ENCODE peak calls at places on chromosomes 13 and 19, in nine cellular contexts. One of them, this sample, is unnamed. For H3K4me1, the result is how much of the 10 kb centered on the place peaks cover.

GRCh38 chr19:1012334-1012733 is 8.6 kb downstream of the TMEM259 start:
- DNase-seq in fibroblast of lung: no peak
- DNase-seq in body of pancreas: no peak
- DNase-seq in right cardiac atrium: no peak
- DNase-seq in spleen: no peak
- DNase-seq in iPS DF 6.9: no peak
- DNase-seq in OCI-LY7: no peak
- DNase-seq in hepatocyte: no peak
- DNase-seq in lung: no peak
- DNase-seq in this sample: no peak

GRCh38 chr19:10270180-10270615 is 722 bp upstream of the ICAM1 start:
- DNase-seq in fibroblast of lung: no peak
- DNase-seq in body of pancreas: peak
- DNase-seq in right cardiac atrium: peak
- DNase-seq in spleen: peak
- DNase-seq in iPS DF 6.9: no peak
- DNase-seq in OCI-LY7: no peak
- DNase-seq in hepatocyte: no peak
- DNase-seq in lung: peak
- DNase-seq in this sample: no peak

GRCh38 chr13:96112936-96113335 is 23.0 kb downstream of the HS6ST3 start:
- DNase-seq in fibroblast of lung: no peak
- DNase-seq in body of pancreas: no peak
- DNase-seq in right cardiac atrium: no peak
- DNase-seq in spleen: no peak
- DNase-seq in iPS DF 6.9: no peak
- DNase-seq in OCI-LY7: no peak
- DNase-seq in hepatocyte: no peak
- DNase-seq in lung: no peak
- DNase-seq in this sample: no peak

GRCh38 chr19:5718579-5719273 is 1.2 kb downstream of the LONP1 start:
- DNase-seq in fibroblast of lung: peak
- DNase-seq in body of pancreas: peak
- DNase-seq in right cardiac atrium: no peak
- DNase-seq in spleen: no peak
- DNase-seq in iPS DF 6.9: no peak
- DNase-seq in OCI-LY7: peak
- DNase-seq in hepatocyte: peak
- DNase-seq in lung: no peak
- DNase-seq in this sample: peak

GRCh38 chr13:104678161-104678560 is 1611.9 kb upstream of the SLC10A2 start:
- DNase-seq in fibroblast of lung: no peak
- DNase-seq in body of pancreas: no peak
- DNase-seq in right cardiac atrium: no peak
- DNase-seq in spleen: no peak
- DNase-seq in iPS DF 6.9: no peak
- DNase-seq in OCI-LY7: no peak
- DNase-seq in hepatocyte: no peak
- DNase-seq in lung: no peak
- DNase-seq in this sample: no peak

GRCh38 chr19:44803442-44804428 is 5.2 kb upstream of the BCAM start:
- DNase-seq in fibroblast of lung: no peak
- DNase-seq in body of pancreas: no peak
- DNase-seq in right cardiac atrium: no peak
- DNase-seq in spleen: no peak
- DNase-seq in iPS DF 6.9: no peak
- DNase-seq in OCI-LY7: no peak
- DNase-seq in hepatocyte: peak
- DNase-seq in lung: no peak
- DNase-seq in this sample: no peak

GRCh38 chr13:96075953-96076543 is 13.9 kb upstream of the HS6ST3 start:
- DNase-seq in fibroblast of lung: peak
- DNase-seq in body of pancreas: no peak
- DNase-seq in right cardiac atrium: no peak
- DNase-seq in spleen: no peak
- DNase-seq in iPS DF 6.9: no peak
- DNase-seq in OCI-LY7: peak
- DNase-seq in hepatocyte: peak
- DNase-seq in lung: no peak
- DNase-seq in this sample: peak

GRCh38 chr19:29724102-29724641 is 9.1 kb upstream of the C19orf12 start:
- DNase-seq in fibroblast of lung: peak
- DNase-seq in body of pancreas: no peak
- DNase-seq in right cardiac atrium: no peak
- DNase-seq in spleen: no peak
- DNase-seq in iPS DF 6.9: no peak
- DNase-seq in OCI-LY7: no peak
- DNase-seq in hepatocyte: peak
- DNase-seq in lung: no peak
- DNase-seq in this sample: peak

GRCh38 chr13:73040968-73041580 is 17.7 kb upstream of the KLF5 start:
- DNase-seq in fibroblast of lung: no peak
- DNase-seq in body of pancreas: no peak
- DNase-seq in right cardiac atrium: no peak
- DNase-seq in spleen: no peak
- DNase-seq in iPS DF 6.9: no peak
- DNase-seq in OCI-LY7: no peak
- DNase-seq in hepatocyte: peak
- DNase-seq in lung: no peak
- DNase-seq in this sample: no peak

GRCh38 chr19:28701491-28701890 is 511.5 kb downstream of the UQCRFS1 start:
- DNase-seq in fibroblast of lung: peak
- DNase-seq in body of pancreas: no peak
- DNase-seq in right cardiac atrium: no peak
- DNase-seq in spleen: no peak
- DNase-seq in iPS DF 6.9: no peak
- DNase-seq in OCI-LY7: no peak
- DNase-seq in hepatocyte: no peak
- DNase-seq in lung: no peak
- DNase-seq in this sample: peak

GRCh38 chr13:41588899-41589298 is 131.5 kb downstream of the RGCC start:
- DNase-seq in fibroblast of lung: peak
- DNase-seq in body of pancreas: no peak
- DNase-seq in right cardiac atrium: no peak
- DNase-seq in spleen: no peak
- DNase-seq in iPS DF 6.9: no peak
- DNase-seq in OCI-LY7: no peak
- DNase-seq in hepatocyte: no peak
- DNase-seq in lung: no peak
- DNase-seq in this sample: peak

GRCh38 chr13:72453161-72453560 is 274.3 kb downstream of the MZT1 start:
- DNase-seq in fibroblast of lung: no peak
- DNase-seq in body of pancreas: no peak
- DNase-seq in right cardiac atrium: no peak
- DNase-seq in spleen: no peak
- DNase-seq in iPS DF 6.9: no peak
- DNase-seq in OCI-LY7: no peak
- DNase-seq in hepatocyte: no peak
- DNase-seq in lung: no peak
- DNase-seq in this sample: no peak

GRCh38 chr19:43620061-43621001 is 902 bp upstream of the ZNF428 start:
- DNase-seq in fibroblast of lung: no peak
- DNase-seq in body of pancreas: no peak
- DNase-seq in right cardiac atrium: no peak
- DNase-seq in spleen: no peak
- DNase-seq in iPS DF 6.9: no peak
- DNase-seq in OCI-LY7: no peak
- DNase-seq in hepatocyte: no peak
- DNase-seq in lung: no peak
- DNase-seq in this sample: no peak

GRCh38 chr13:107322228-107322627 is 754.3 kb upstream of the ARGLU1 start:
- DNase-seq in fibroblast of lung: no peak
- DNase-seq in body of pancreas: no peak
- DNase-seq in right cardiac atrium: no peak
- DNase-seq in spleen: no peak
- DNase-seq in iPS DF 6.9: no peak
- DNase-seq in OCI-LY7: no peak
- DNase-seq in hepatocyte: no peak
- DNase-seq in lung: no peak
- DNase-seq in this sample: no peak

GRCh38 chr19:23800868-23801267 is 42.2 kb upstream of the ZNF681 start:
- DNase-seq in fibroblast of lung: no peak
- DNase-seq in body of pancreas: no peak
- DNase-seq in right cardiac atrium: no peak
- DNase-seq in spleen: no peak
- DNase-seq in iPS DF 6.9: no peak
- DNase-seq in OCI-LY7: peak
- DNase-seq in hepatocyte: no peak
- DNase-seq in lung: no peak
- DNase-seq in this sample: no peak

GRCh38 chr13:105107781-105108180 is 1427.7 kb downstream of the EFNB2 start:
- DNase-seq in fibroblast of lung: no peak
- DNase-seq in body of pancreas: no peak
- DNase-seq in right cardiac atrium: no peak
- DNase-seq in spleen: no peak
- DNase-seq in iPS DF 6.9: no peak
- DNase-seq in OCI-LY7: no peak
- DNase-seq in hepatocyte: no peak
- DNase-seq in lung: no peak
- DNase-seq in this sample: no peak

GRCh38 chr13:99464441-99464949 is 36.8 kb upstream of the TM9SF2 start:
- DNase-seq in fibroblast of lung: peak
- DNase-seq in body of pancreas: no peak
- DNase-seq in right cardiac atrium: no peak
- DNase-seq in spleen: no peak
- DNase-seq in iPS DF 6.9: no peak
- DNase-seq in OCI-LY7: no peak
- DNase-seq in hepatocyte: peak
- DNase-seq in lung: no peak
- DNase-seq in this sample: peak
- H3K4me3 ChIP-seq in fibroblast of lung: no peak
- H3K4me3 ChIP-seq in body of pancreas: no peak
- H3K4me3 ChIP-seq in right cardiac atrium: no peak
- H3K4me3 ChIP-seq in spleen: no peak
- H3K4me3 ChIP-seq in iPS DF 6.9: no peak
- H3K4me3 ChIP-seq in OCI-LY7: no peak
- H3K4me3 ChIP-seq in hepatocyte: no peak
- H3K4me3 ChIP-seq in lung: no peak
- H3K4me3 ChIP-seq in this sample: no peak

GRCh38 chr19:40604647-40605200 is 3.6 kb downstream of the LTBP4 start:
- DNase-seq in fibroblast of lung: no peak
- DNase-seq in body of pancreas: peak
- DNase-seq in right cardiac atrium: no peak
- DNase-seq in spleen: no peak
- DNase-seq in iPS DF 6.9: no peak
- DNase-seq in OCI-LY7: peak
- DNase-seq in hepatocyte: peak
- DNase-seq in lung: no peak
- DNase-seq in this sample: no peak
- H3K4me1 ChIP-seq in fibroblast of lung: under half
- H3K4me1 ChIP-seq in body of pancreas: half or more
- H3K4me1 ChIP-seq in right cardiac atrium: under half
- H3K4me1 ChIP-seq in spleen: half or more
- H3K4me1 ChIP-seq in iPS DF 6.9: under half
- H3K4me1 ChIP-seq in OCI-LY7: half or more
- H3K4me1 ChIP-seq in hepatocyte: half or more
- H3K4me1 ChIP-seq in lung: under half
- H3K4me1 ChIP-seq in this sample: under half

DNA sequence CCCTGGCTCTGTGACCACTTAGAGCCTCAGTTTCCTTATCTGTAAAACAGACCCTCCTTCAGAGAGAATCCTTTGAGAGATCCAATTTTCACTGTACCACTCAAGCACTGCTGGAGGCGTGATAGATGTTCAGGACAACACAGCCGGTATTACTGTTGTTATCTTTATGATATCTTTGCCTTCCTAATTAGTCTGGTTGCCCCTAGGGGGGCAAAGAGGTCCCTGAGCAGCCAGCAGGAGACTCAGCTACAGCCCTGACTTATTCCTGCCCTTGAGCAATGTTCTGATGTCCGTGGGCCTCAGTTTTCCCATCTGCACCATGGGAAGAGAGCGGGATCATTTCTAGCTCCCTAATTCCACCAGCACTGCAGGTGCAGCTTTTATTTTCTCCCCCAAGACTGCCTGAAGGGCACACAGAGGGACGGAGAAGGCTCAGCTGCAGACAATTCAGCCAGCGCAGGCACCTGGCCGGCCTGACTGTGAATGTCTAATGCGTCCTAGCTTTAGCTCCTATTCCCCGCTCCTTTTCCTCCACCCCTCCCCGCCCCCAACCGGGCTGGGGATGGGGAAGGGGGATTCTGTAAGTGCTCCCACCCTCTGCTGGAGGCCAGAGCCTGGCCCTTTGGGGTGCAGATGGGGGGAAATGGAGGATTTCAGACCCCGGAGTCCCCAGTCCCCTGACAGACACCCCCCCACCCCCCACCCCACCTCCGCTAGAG is 16.3 kb downstream of the TLE5 start:
- DNase-seq in fibroblast of lung: no peak
- DNase-seq in body of pancreas: no peak
- DNase-seq in right cardiac atrium: no peak
- DNase-seq in spleen: no peak
- DNase-seq in iPS DF 6.9: no peak
- DNase-seq in OCI-LY7: no peak
- DNase-seq in hepatocyte: no peak
- DNase-seq in lung: no peak
- DNase-seq in this sample: no peak
- H3K4me3 ChIP-seq in fibroblast of lung: no peak
- H3K4me3 ChIP-seq in body of pancreas: no peak
- H3K4me3 ChIP-seq in right cardiac atrium: no peak
- H3K4me3 ChIP-seq in spleen: no peak
- H3K4me3 ChIP-seq in iPS DF 6.9: no peak
- H3K4me3 ChIP-seq in OCI-LY7: no peak
- H3K4me3 ChIP-seq in hepatocyte: no peak
- H3K4me3 ChIP-seq in lung: no peak
- H3K4me3 ChIP-seq in this sample: no peak

GRCh38 chr13:114314074-114314912 is at the start of gene CHAMP1:
- DNase-seq in fibroblast of lung: peak
- DNase-seq in body of pancreas: peak
- DNase-seq in right cardiac atrium: peak
- DNase-seq in spleen: peak
- DNase-seq in iPS DF 6.9: peak
- DNase-seq in OCI-LY7: peak
- DNase-seq in hepatocyte: peak
- DNase-seq in lung: peak
- DNase-seq in this sample: peak

GRCh38 chr13:114318624-114319023 is 4.3 kb downstream of the CHAMP1 start:
- DNase-seq in fibroblast of lung: no peak
- DNase-seq in body of pancreas: no peak
- DNase-seq in right cardiac atrium: no peak
- DNase-seq in spleen: no peak
- DNase-seq in iPS DF 6.9: no peak
- DNase-seq in OCI-LY7: no peak
- DNase-seq in hepatocyte: no peak
- DNase-seq in lung: no peak
- DNase-seq in this sample: peak

GRCh38 chr13:114313061-114313860 is 1.0 kb upstream of the CHAMP1 start:
- DNase-seq in fibroblast of lung: no peak
- DNase-seq in body of pancreas: no peak
- DNase-seq in right cardiac atrium: no peak
- DNase-seq in spleen: peak
- DNase-seq in iPS DF 6.9: no peak
- DNase-seq in OCI-LY7: peak
- DNase-seq in hepatocyte: no peak
- DNase-seq in lung: no peak
- DNase-seq in this sample: no peak

GRCh38 chr13:114311908-114312307 is 2.4 kb upstream of the CHAMP1 start:
- DNase-seq in fibroblast of lung: no peak
- DNase-seq in body of pancreas: no peak
- DNase-seq in right cardiac atrium: no peak
- DNase-seq in spleen: no peak
- DNase-seq in iPS DF 6.9: no peak
- DNase-seq in OCI-LY7: peak
- DNase-seq in hepatocyte: no peak
- DNase-seq in lung: no peak
- DNase-seq in this sample: peak

GRCh38 chr13:114315074-114315785 is 927 bp downstream of the CHAMP1 start:
- DNase-seq in fibroblast of lung: no peak
- DNase-seq in body of pancreas: no peak
- DNase-seq in right cardiac atrium: no peak
- DNase-seq in spleen: no peak
- DNase-seq in iPS DF 6.9: no peak
- DNase-seq in OCI-LY7: peak
- DNase-seq in hepatocyte: no peak
- DNase-seq in lung: no peak
- DNase-seq in this sample: peak
- H3K4me1 ChIP-seq in fibroblast of lung: under half
- H3K4me1 ChIP-seq in body of pancreas: half or more
- H3K4me1 ChIP-seq in right cardiac atrium: under half
- H3K4me1 ChIP-seq in spleen: half or more
- H3K4me1 ChIP-seq in iPS DF 6.9: under half
- H3K4me1 ChIP-seq in OCI-LY7: under half
- H3K4me1 ChIP-seq in hepatocyte: under half
- H3K4me1 ChIP-seq in lung: under half
- H3K4me1 ChIP-seq in this sample: half or more